ENCODE peak calls at places on chromosomes 16 and 17, in four cellular contexts. One of them, this sample, is unnamed.

GRCh38 chr17:14460502-14460901 is 159.6 kb downstream of the HS3ST3B1 start:
- DNase-seq in HepG2: no peak
- DNase-seq in GM12878: no peak
- DNase-seq in K562: no peak
- DNase-seq in this sample: no peak

GRCh38 chr17:73559532-73559931 is 84.7 kb downstream of the SDK2 start:
- DNase-seq in K562: no peak
- DNase-seq in GM12878: no peak
- DNase-seq in HepG2: no peak
- DNase-seq in this sample: no peak

GRCh38 chr17:53979991-53980390 is 157.3 kb downstream of the KIF2B start:
- DNase-seq in HepG2: no peak
- DNase-seq in GM12878: no peak
- DNase-seq in K562: no peak
- DNase-seq in this sample: no peak

GRCh38 chr16:85838876-85839585 is 39.5 kb downstream of the COX4I1 start:
- DNase-seq in HepG2: no peak
- DNase-seq in K562: no peak
- DNase-seq in GM12878: no peak
- DNase-seq in this sample: no peak

GRCh38 chr17:12358477-12358876 is 307.2 kb upstream of the MYOCD start:
- DNase-seq in GM12878: no peak
- DNase-seq in HepG2: no peak
- DNase-seq in K562: no peak
- DNase-seq in this sample: no peak

GRCh38 chr16:71622088-71622487 is 3.9 kb upstream of the MARVELD3 start:
- DNase-seq in HepG2: no peak
- DNase-seq in GM12878: no peak
- DNase-seq in K562: no peak
- DNase-seq in this sample: no peak

GRCh38 chr16:54361246-54361645 is 74.7 kb upstream of the IRX3 start:
- DNase-seq in HepG2: no peak
- DNase-seq in K562: no peak
- DNase-seq in GM12878: no peak
- DNase-seq in this sample: no peak

GRCh38 chr17:27598337-27599050 is 32.5 kb upstream of the LGALS9 start:
- DNase-seq in HepG2: no peak
- DNase-seq in GM12878: no peak
- DNase-seq in K562: no peak
- DNase-seq in this sample: no peak

GRCh38 chr17:3980381-3980975 is 16.2 kb upstream of the ATP2A3 start:
- DNase-seq in HepG2: no peak
- DNase-seq in K562: no peak
- DNase-seq in GM12878: no peak
- DNase-seq in this sample: no peak

GRCh38 chr16:66961065-66961744 is at the start of gene CES3:
- DNase-seq in K562: peak
- DNase-seq in HepG2: peak
- DNase-seq in GM12878: no peak
- DNase-seq in this sample: peak

GRCh38 chr17:39264119-39264518 is 38.4 kb upstream of the STAC2 start:
- DNase-seq in HepG2: no peak
- DNase-seq in K562: no peak
- DNase-seq in GM12878: no peak
- DNase-seq in this sample: no peak

GRCh38 chr17:80869476-80869875 is 122.2 kb upstream of the CHMP6 start:
- DNase-seq in HepG2: no peak
- DNase-seq in K562: no peak
- DNase-seq in GM12878: no peak
- DNase-seq in this sample: no peak

GRCh38 chr17:45019177-45019711 is 32.2 kb downstream of the DCAKD start:
- DNase-seq in K562: peak
- DNase-seq in HepG2: no peak
- DNase-seq in GM12878: no peak
- DNase-seq in this sample: peak

GRCh38 chr16:71895679-71896385 is 501 bp downstream of the IST1 start:
- DNase-seq in HepG2: no peak
- DNase-seq in GM12878: no peak
- DNase-seq in K562: peak
- DNase-seq in this sample: peak

GRCh38 chr17:45813051-45813731 is 29.1 kb downstream of the CRHR1 start:
- DNase-seq in K562: peak
- DNase-seq in GM12878: no peak
- DNase-seq in HepG2: no peak
- DNase-seq in this sample: no peak

GRCh38 chr17:35907266-35907637 is 23.3 kb downstream of the RDM1 start:
- DNase-seq in HepG2: no peak
- DNase-seq in GM12878: no peak
- DNase-seq in K562: no peak
- DNase-seq in this sample: no peak

GRCh38 chr17:50414808-50415207 is 11.2 kb upstream of the ACSF2 start:
- DNase-seq in K562: no peak
- DNase-seq in HepG2: no peak
- DNase-seq in GM12878: no peak
- DNase-seq in this sample: no peak

GRCh38 chr17:75093543-75094158 is 5.9 kb downstream of the SLC16A5 start:
- DNase-seq in HepG2: no peak
- DNase-seq in K562: no peak
- DNase-seq in GM12878: no peak
- DNase-seq in this sample: peak

GRCh38 chr16:79564594-79565210 is 35.8 kb downstream of the MAF start:
- DNase-seq in K562: no peak
- DNase-seq in GM12878: no peak
- DNase-seq in HepG2: peak
- DNase-seq in this sample: no peak
- TF ChIP-seq MYC in K562: no peak
- TF ChIP-seq MYC in GM12878: no peak
- TF ChIP-seq MYC in HepG2: peak
- TF ChIP-seq MYC in this sample: no peak

DNA sequence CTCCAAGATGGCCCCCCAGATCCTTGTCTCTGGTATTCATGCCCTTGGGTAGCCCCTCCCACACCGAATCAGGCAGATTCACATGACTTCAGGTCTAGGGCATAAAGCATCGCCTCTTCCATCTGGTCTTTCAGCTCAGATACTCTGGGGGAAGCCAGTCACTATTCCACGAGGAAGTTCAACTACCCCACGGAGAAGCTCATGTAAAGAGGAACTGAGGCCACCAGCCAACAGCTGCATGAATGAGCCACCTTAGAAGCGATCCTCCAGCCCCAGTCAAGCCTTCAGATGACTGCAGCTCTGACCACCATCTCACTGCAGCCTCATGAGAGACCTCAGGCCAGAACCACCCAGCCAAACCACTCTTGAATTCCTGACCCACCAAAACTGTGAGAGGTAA is 54.1 kb downstream of the SOCS3 start:
- DNase-seq in HepG2: no peak
- DNase-seq in GM12878: no peak
- DNase-seq in K562: no peak
- DNase-seq in this sample: no peak
- TF ChIP-seq USF2 in HepG2: no peak
- TF ChIP-seq USF2 in GM12878: no peak
- TF ChIP-seq USF2 in K562: no peak
- TF ChIP-seq USF2 in this sample: no peak

GRCh38 chr17:60525347-60525623 is 757 bp downstream of the APPBP2 start:
- DNase-seq in GM12878: no peak
- DNase-seq in HepG2: no peak
- DNase-seq in K562: peak
- DNase-seq in this sample: no peak
- TF ChIP-seq MYC in GM12878: no peak
- TF ChIP-seq MYC in HepG2: no peak
- TF ChIP-seq MYC in K562: no peak
- TF ChIP-seq MYC in this sample: no peak

GRCh38 chr17:82938486-82939212 is 98.8 kb upstream of the ZNF750 start:
- DNase-seq in HepG2: no peak
- DNase-seq in GM12878: no peak
- DNase-seq in K562: no peak
- DNase-seq in this sample: no peak

GRCh38 chr17:82935944-82936767 is 96.3 kb upstream of the ZNF750 start:
- DNase-seq in HepG2: no peak
- DNase-seq in GM12878: no peak
- DNase-seq in K562: no peak
- DNase-seq in this sample: no peak

GRCh38 chr17:82939213-82940030 is 99.6 kb upstream of the ZNF750 start:
- DNase-seq in K562: no peak
- DNase-seq in HepG2: no peak
- DNase-seq in GM12878: no peak
- DNase-seq in this sample: no peak

GRCh38 chr17:82936768-82937171 is 96.9 kb upstream of the ZNF750 start:
- DNase-seq in GM12878: no peak
- DNase-seq in HepG2: no peak
- DNase-seq in K562: no peak
- DNase-seq in this sample: no peak

GRCh38 chr17:82937411-82938371 is 97.9 kb upstream of the ZNF750 start:
- DNase-seq in HepG2: no peak
- DNase-seq in K562: no peak
- DNase-seq in GM12878: no peak
- DNase-seq in this sample: no peak
- TF ChIP-seq USF2 in HepG2: no peak
- TF ChIP-seq USF2 in K562: no peak
- TF ChIP-seq USF2 in GM12878: no peak
- TF ChIP-seq USF2 in this sample: no peak